ENCODE peak calls at places on chromosomes 6 and 20, in four cellular contexts. V is HCT116, Q is HepG2, P is GM12878. T is an unnamed sample.

GRCh38 chr6:63529498-63529897 is 42.8 kb upstream of the LOC128125822 start:
- DNase-seq in P (no peak), V (no peak), Q (no peak), T (no peak)

GRCh38 chr20:36315545-36316351 is 9.6 kb downstream of the DLGAP4 start:
- DNase-seq in Q (no peak), P (no peak), V (no peak), T (no peak)

GRCh38 chr20:9392892-9393857 is 121.2 kb upstream of the LAMP5 start:
- DNase-seq in V (peak; percentile 41), Q (peak; percentile 31), P (no peak), T (peak; percentile 72)

GRCh38 chr20:47481330-47482216 is 20.1 kb upstream of the NCOA3 start:
- DNase-seq in V (no peak), Q (no peak), P (no peak), T (no peak)

GRCh38 chr6:20746024-20746423 is 211.8 kb downstream of the CDKAL1 start:
- DNase-seq in V (no peak), Q (no peak), P (no peak), T (no peak)

GRCh38 chr20:48159156-48159971 is 374.1 kb upstream of the SULF2 start:
- DNase-seq in V (no peak), P (no peak), Q (no peak), T (no peak)

GRCh38 chr20:4709261-4710105 is 12.2 kb upstream of the PRND start:
- DNase-seq in P (no peak), V (no peak), Q (no peak), T (no peak)

GRCh38 chr20:1858859-1859258 is 36.3 kb upstream of the SIRPA start:
- DNase-seq in V (no peak), Q (no peak), P (no peak), T (no peak)

GRCh38 chr20:46130534-46130933 is 12.4 kb downstream of the CD40 start:
- DNase-seq in V (no peak), Q (no peak), P (peak; percentile 43), T (no peak)

GRCh38 chr6:116278853-116279231 is 888 bp downstream of the TSPYL1 start:
- DNase-seq in P (no peak), Q (peak; percentile 15), V (no peak), T (no peak)

GRCh38 chr6:14068133-14068532 is 49.4 kb upstream of the CD83 start:
- DNase-seq in V (no peak), P (no peak), Q (no peak), T (no peak)

GRCh38 chr6:120992257-120992656 is 342.0 kb downstream of the TBC1D32 start:
- DNase-seq in Q (no peak), V (no peak), P (no peak), T (no peak)

GRCh38 chr6:87730310-87730709 is 28.3 kb upstream of the AKIRIN2 start:
- DNase-seq in Q (peak; percentile 55), V (no peak), P (no peak), T (no peak)

GRCh38 chr6:47187883-47188587 is 121.7 kb downstream of the TNFRSF21 start:
- DNase-seq in Q (peak; percentile 81), P (no peak), V (no peak), T (no peak)

GRCh38 chr6:150560884-150561219 is 38.8 kb upstream of the PLEKHG1 start:
- DNase-seq in V (no peak), Q (no peak), P (no peak), T (no peak)

GRCh38 chr6:158649289-158650143 is at the start of gene SYTL3:
- DNase-seq in Q (no peak), P (peak; percentile 95), V (no peak), T (no peak)

GRCh38 chr20:45894797-45895196 is 3.7 kb downstream of the CTSA start:
- DNase-seq in P (no peak), V (no peak), Q (no peak), T (no peak)

GRCh38 chr6:113169484-113169883 is 687.7 kb upstream of the MARCKS start:
- DNase-seq in V (no peak), P (no peak), Q (no peak), T (no peak)

GRCh38 chr20:8304124-8304800 is 172.2 kb downstream of the PLCB1 start:
- DNase-seq in Q (no peak), V (no peak), P (no peak), T (no peak)

GRCh38 chr20:8306916-8307315 is 174.8 kb downstream of the PLCB1 start:
- DNase-seq in Q (no peak), V (no peak), P (no peak), T (no peak)

GRCh38 chr20:8301655-8302054 is 169.6 kb downstream of the PLCB1 start:
- DNase-seq in P (no peak), Q (no peak), V (no peak), T (no peak)

GRCh38 chr20:8305449-8305978 is 173.4 kb downstream of the PLCB1 start:
- DNase-seq in Q (peak; percentile 83), P (peak; percentile 30), V (peak; percentile 67), T (peak; percentile 57)

DNA sequence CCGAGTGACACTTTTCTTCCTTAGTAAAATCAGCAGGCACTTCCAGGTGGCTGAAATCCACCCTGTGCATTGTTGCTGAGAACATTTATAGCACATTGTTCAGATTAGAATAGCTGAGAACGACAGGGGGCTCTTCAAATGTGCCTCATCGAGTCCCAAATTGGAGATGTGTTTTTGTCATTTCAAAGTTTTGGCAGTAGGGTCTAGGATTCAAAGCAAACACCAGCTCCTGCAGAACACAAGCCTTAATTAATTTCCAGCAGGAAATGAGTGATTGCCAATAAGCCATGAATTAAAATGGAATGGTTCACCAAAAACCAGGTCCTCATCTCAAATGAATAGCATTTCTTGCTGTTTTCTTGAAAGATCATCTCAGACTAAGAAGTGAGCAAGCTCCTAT is 171.6 kb downstream of the PLCB1 start:
- DNase-seq in P (no peak), V (no peak), Q (no peak), T (no peak)
- TF ChIP-seq YY1 in P (no peak), V (no peak), Q (no peak), T (no peak)

GRCh38 chr6:45676376-45676775 is 298.6 kb upstream of the SUPT3H start:
- DNase-seq in Q (no peak), V (no peak), P (no peak), T (no peak)
- H3K4me1 ChIP-seq in Q (no peaks in the 10 kb centered on the region), V (no peaks in the 10 kb centered on the region), P (peaks cover 15% of the 10 kb centered on the region), T (no peaks in the 10 kb centered on the region)

DNA sequence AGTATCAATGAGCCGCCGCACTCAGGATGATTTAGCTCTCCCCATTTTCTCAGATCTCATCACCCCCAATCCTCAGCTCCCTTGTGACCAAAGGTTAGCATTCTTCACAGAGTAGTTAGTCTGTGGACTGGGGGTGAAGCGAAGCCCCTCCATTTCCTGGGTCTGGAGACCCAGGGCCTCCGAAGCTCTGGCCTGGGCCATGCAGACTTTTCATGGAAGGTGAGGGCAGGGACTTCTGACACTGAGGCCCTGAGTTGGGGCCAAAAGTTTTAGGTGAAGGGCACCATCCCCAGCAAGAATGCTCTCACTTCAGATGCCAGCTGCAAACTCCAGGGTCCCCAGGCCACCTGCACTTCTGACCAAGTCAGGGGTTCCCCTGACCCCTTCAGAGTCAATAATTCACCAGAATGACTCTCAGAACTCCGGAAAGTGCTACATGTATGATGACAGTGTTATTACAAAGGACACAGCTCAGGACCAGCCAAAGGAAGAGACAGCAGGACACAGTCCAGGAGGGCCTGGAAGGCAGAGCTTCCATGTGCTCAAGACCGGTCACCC is 65.7 kb upstream of the DUSP22 start:
- DNase-seq in P (peak; percentile 68), V (no peak), Q (no peak), T (no peak)
- TF ChIP-seq YY1 in P (no peak), V (no peak), Q (no peak), T (no peak)

GRCh38 chr20:51380401-51381385 is 161.8 kb downstream of the NFATC2 start:
- DNase-seq in Q (no peak), V (no peak), P (no peak), T (no peak)

GRCh38 chr20:51381557-51381956 is 161.0 kb downstream of the NFATC2 start:
- DNase-seq in P (no peak), Q (no peak), V (no peak), T (no peak)

GRCh38 chr20:51382111-51382985 is 160.2 kb downstream of the NFATC2 start:
- DNase-seq in V (no peak), P (no peak), Q (no peak), T (no peak)

GRCh38 chr20:51378171-51378928 is 164.2 kb downstream of the NFATC2 start:
- DNase-seq in P (no peak), Q (no peak), V (no peak), T (peak; percentile 48)

DNA sequence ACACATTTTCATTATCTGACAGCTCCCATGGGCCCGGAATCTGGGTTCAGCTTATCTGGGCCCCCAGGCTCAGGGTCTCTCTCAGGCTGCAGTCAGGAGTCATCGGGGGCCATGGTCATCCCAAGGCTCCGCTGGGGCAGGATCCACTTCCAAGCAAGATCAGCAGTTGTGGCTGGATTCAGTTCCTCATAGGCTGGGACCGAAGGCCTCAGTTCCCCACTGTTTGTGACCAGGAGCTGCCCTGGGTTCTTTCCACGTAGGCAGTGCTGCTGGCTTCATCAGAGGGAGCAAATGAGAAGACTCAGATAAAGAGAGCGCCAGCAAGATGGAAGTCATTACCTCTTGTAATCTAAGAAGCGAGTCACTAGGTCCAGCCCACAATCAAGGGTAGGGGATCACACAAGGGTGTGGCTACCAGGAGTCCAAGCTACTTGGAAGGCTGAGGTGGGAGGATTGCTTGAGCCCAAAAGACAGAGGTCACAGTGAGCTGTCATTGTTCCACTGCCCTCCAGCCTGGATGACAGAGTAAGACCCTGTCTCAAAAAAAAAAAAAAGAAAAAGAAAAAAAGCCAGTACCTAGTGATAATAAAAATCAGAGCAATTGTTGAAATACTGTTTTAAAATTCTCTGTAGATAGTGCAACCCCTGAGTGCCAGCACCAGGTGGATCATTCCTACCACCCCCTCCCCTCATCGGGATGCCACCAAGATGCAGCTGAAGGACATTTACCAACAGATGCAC is 162.7 kb downstream of the NFATC2 start:
- DNase-seq in Q (no peak), V (no peak), P (no peak), T (no peak)
- H3K4me1 ChIP-seq in Q (no peaks in the 10 kb centered on the region), V (peaks cover 8% of the 10 kb centered on the region), P (peaks cover 16% of the 10 kb centered on the region), T (no peaks in the 10 kb centered on the region)

DNA sequence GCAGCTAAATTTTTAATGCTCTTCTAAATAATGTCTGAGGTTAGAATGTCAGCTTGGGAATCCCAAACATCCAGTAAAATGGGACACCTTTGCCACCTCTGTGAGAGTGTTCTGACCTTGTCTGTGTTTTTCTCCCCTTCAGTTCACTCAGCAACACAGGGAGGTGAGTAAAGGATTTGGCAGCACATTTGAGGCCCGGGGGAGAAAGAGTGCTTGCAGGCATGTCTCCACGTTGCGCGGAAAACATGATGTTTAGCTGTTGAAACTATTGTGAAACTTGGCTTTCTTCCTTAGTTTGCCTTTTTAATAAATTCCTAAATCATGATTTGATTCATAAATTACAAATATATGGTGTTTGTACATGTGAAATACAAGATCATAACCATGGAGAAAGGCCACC is 707.8 kb upstream of the FLRT3 start:
- DNase-seq in P (no peak), Q (no peak), V (no peak), T (no peak)
- TF ChIP-seq YY1 in P (no peak), Q (no peak), V (no peak), T (no peak)

DNA sequence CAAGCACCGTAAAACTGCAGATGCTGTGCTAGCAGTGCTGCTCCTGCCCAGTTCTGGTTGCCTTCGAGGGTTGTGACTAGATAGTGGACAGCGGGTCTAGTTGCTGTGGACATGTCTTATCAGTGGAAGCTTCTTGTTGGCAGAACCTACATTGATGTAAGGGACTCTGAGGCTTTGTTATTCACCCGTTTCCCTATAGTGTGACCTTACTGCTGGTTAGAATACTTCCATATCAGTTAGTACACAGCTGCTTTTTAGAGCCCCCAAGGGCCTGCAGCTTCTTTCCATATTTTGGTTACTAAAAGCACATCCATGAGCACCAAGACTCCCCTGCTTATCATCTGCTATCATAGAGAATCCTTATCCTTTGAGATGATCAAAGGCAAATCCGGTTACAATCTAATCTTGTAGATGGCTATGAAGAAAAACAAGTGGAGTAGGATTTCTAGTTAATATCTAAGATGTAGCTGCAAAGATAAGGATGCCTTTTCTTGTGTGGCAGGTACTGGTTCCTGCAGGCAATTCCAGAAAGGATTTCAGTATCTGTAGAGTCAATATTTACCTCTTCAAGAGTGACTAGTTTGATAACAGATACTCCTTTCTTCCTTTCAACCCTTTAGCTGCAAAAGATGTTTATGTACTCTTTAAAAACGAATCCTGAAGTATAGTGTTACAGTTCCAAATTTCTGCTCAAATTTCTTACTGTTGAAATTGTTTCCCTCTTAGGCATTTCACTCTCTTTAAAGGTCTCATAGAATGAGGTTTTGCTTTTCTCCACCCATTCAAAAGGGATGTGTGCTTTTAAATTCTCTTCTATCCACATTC is 163.6 kb downstream of the JARID2 start:
- DNase-seq in Q (no peak), V (no peak), P (no peak), T (no peak)
- H3K4me1 ChIP-seq in Q (peaks cover 16% of the 10 kb centered on the region), V (no peaks in the 10 kb centered on the region), P (peaks cover 32% of the 10 kb centered on the region), T (no peaks in the 10 kb centered on the region)

T was measured in NT2/D1.